ENCODE peak calls at places on chromosomes 5 and 9, in eight cellular contexts. C, R, X, F, Y, E, K and I are unnamed samples.

GRCh38 chr9:673264-673965 is 168.1 kb upstream of the DMRT1 start:
- DNase-seq in C (no peak), R (no peak), X (no peak), F (no peak), Y (no peak), E (no peak), K (no peak), I (no peak)

GRCh38 chr5:102971693-102972293 is 148.1 kb downstream of the GIN1 start:
- DNase-seq in C (no peak), R (peak), X (peak), F (no peak), Y (no peak), E (peak), K (no peak), I (peak)

GRCh38 chr9:113568081-113568435 is 104.5 kb downstream of the RGS3 start:
- DNase-seq in C (no peak), R (no peak), X (no peak), F (no peak), Y (no peak), E (no peak), K (no peak), I (no peak)

GRCh38 chr5:126624534-126624933 is 23.8 kb downstream of the PHAX start:
- DNase-seq in C (no peak), R (peak), X (peak), F (peak), Y (peak), E (no peak), K (peak), I (peak)

GRCh38 chr5:65992630-65993029 is 66.3 kb downstream of the ERBIN start:
- DNase-seq in C (no peak), R (no peak), X (no peak), F (no peak), Y (no peak), E (no peak), K (no peak), I (no peak)

GRCh38 chr5:73674669-73675004 is 48.6 kb downstream of the ARHGEF28 start:
- DNase-seq in C (no peak), R (no peak), X (peak), F (no peak), Y (no peak), E (no peak), K (no peak), I (no peak)

GRCh38 chr5:110880413-110880812 is 141.6 kb downstream of the SLC25A46 start:
- DNase-seq in C (no peak), R (peak), X (peak), F (peak), Y (peak), E (no peak), K (peak), I (peak)

GRCh38 chr9:93899609-93900435 is 55.3 kb downstream of the BARX1 start:
- DNase-seq in C (no peak), R (no peak), X (no peak), F (no peak), Y (no peak), E (no peak), K (no peak), I (no peak)

GRCh38 chr9:115442054-115442453 is 324.1 kb upstream of the TNC start:
- DNase-seq in C (no peak), R (no peak), X (peak), F (no peak), Y (no peak), E (no peak), K (no peak), I (peak)

GRCh38 chr9:35716236-35716635 is 15.8 kb downstream of the TLN1 start:
- DNase-seq in C (no peak), R (peak), X (no peak), F (no peak), Y (no peak), E (no peak), K (no peak), I (peak)

GRCh38 chr5:121350493-121350892 is 501.2 kb upstream of the FTMT start:
- DNase-seq in C (no peak), R (no peak), X (peak), F (peak), Y (no peak), E (no peak), K (no peak), I (peak)

GRCh38 chr5:173200356-173200755 is 34.6 kb downstream of the NKX2-5 start:
- DNase-seq in C (no peak), R (no peak), X (no peak), F (no peak), Y (no peak), E (no peak), K (no peak), I (no peak)

GRCh38 chr5:176658007-176658599 is 10.8 kb downstream of the TSPAN17 start:
- DNase-seq in C (peak), R (peak), X (peak), F (peak), Y (peak), E (peak), K (peak), I (peak)

GRCh38 chr9:130177898-130178805 is 5.9 kb downstream of the NCS1 start:
- DNase-seq in C (no peak), R (no peak), X (no peak), F (no peak), Y (no peak), E (no peak), K (no peak), I (no peak)

GRCh38 chr9:134378901-134379338 is 52.7 kb downstream of the RXRA start:
- DNase-seq in C (no peak), R (peak), X (peak), F (no peak), Y (no peak), E (no peak), K (peak), I (peak)

GRCh38 chr5:72649449-72649848 is 142.2 kb upstream of the ZNF366 start:
- DNase-seq in C (no peak), R (no peak), X (peak), F (no peak), Y (no peak), E (no peak), K (no peak), I (no peak)

GRCh38 chr9:73541923-73542322 is 390.3 kb downstream of the ANXA1 start:
- DNase-seq in C (no peak), R (no peak), X (no peak), F (no peak), Y (no peak), E (no peak), K (no peak), I (no peak)

GRCh38 chr5:179762079-179762780 is 29.6 kb downstream of the MAML1 start:
- DNase-seq in C (no peak), R (peak), X (no peak), F (peak), Y (no peak), E (no peak), K (no peak), I (no peak)

GRCh38 chr5:134086943-134087305 is 27.6 kb upstream of the TCF7 start:
- DNase-seq in C (peak), R (no peak), X (no peak), F (no peak), Y (no peak), E (no peak), K (no peak), I (no peak)

GRCh38 chr5:54803381-54804025 is 181.9 kb downstream of the ESM1 start:
- DNase-seq in C (no peak), R (no peak), X (peak), F (no peak), Y (no peak), E (no peak), K (no peak), I (peak)

GRCh38 chr9:125233678-125234077 is 7.5 kb downstream of the HSPA5 start:
- DNase-seq in C (no peak), R (peak), X (peak), F (peak), Y (peak), E (no peak), K (peak), I (peak)